ENCODE peak calls at places on chromosomes 3 and 15, in nine cellular contexts. C is progenitor cell of endocrine pancreas; N is hypothalamus; G is stomach; U is AG08395; F is GM20000; D is SK-MEL-5; H is HEK293T; P is stimulated activated naive B cell treated with anti-CD40 and anti-IgM and Interleukin-4, amounts not matched to agents 10 μg/mL and 1 μg/mL and 100 μg/mL, for 72 hours. J is an unnamed sample.

GRCh38 chr3:134918448-134918847 is 123.4 kb downstream of the EPHB1 start:
- DNase-seq in C (no peak), N (no peak), G (no peak), U (no peak), F (peak; percentile 69), D (no peak), H (no peak), P (no peak), J (no peak)

GRCh38 chr15:67715166-67715565 is 110.1 kb upstream of the SKOR1 start:
- DNase-seq in C (no peak), N (peak; percentile 11), G (no peak), U (no peak), F (no peak), D (no peak), H (peak; percentile 28), P (no peak), J (no peak)

GRCh38 chr15:32029862-32030781 is at the start of gene CHRNA7:
- DNase-seq in C (peak; percentile 75), N (peak; percentile 64), G (peak; percentile 76), U (peak; percentile 48), F (peak; percentile 62), D (peak; percentile 68), H (peak; percentile 73), P (peak; percentile 4), J (peak; percentile 51)

GRCh38 chr3:123492188-123492587 is 43.3 kb upstream of the ADCY5 start:
- DNase-seq in C (no peak), N (no peak), G (no peak), U (no peak), F (no peak), D (no peak), H (no peak), P (no peak), J (no peak)

GRCh38 chr15:68360716-68361115 is 71.2 kb downstream of the ITGA11 start:
- DNase-seq in C (no peak), N (no peak), G (no peak), U (no peak), F (no peak), D (no peak), H (no peak), P (no peak), J (no peak)

GRCh38 chr3:143001034-143001368 is 369 bp upstream of the U2SURP start:
- DNase-seq in C (no peak), N (no peak), G (no peak), U (no peak), F (peak; percentile 79), D (no peak), H (no peak), P (peak; percentile 70), J (no peak)

GRCh38 chr3:23696842-23697241 is 108.9 kb upstream of the UBE2E1 start:
- DNase-seq in C (no peak), N (no peak), G (no peak), U (no peak), F (no peak), D (no peak), H (no peak), P (no peak), J (no peak)

GRCh38 chr3:102400142-102400541 is 34.7 kb upstream of the ZPLD1 start:
- DNase-seq in C (no peak), N (no peak), G (no peak), U (no peak), F (no peak), D (no peak), H (no peak), P (no peak), J (peak; percentile 23)

GRCh38 chr3:134058728-134059601 is 29.2 kb upstream of the SLCO2A1 start:
- DNase-seq in C (no peak), N (no peak), G (peak; percentile 2), U (no peak), F (no peak), D (no peak), H (no peak), P (no peak), J (no peak)

GRCh38 chr3:169082076-169082475 is 581.4 kb downstream of the MECOM start:
- DNase-seq in C (no peak), N (no peak), G (no peak), U (no peak), F (no peak), D (no peak), H (no peak), P (no peak), J (peak; percentile 12)

GRCh38 chr3:97839944-97840343 is 18.1 kb downstream of the CRYBG3 start:
- DNase-seq in C (no peak), N (no peak), G (no peak), U (no peak), F (no peak), D (no peak), H (no peak), P (no peak), J (no peak)

GRCh38 chr3:25468866-25469319 is 40.8 kb downstream of the RARB start:
- DNase-seq in C (no peak), N (no peak), G (no peak), U (peak; percentile 60), F (no peak), D (peak; percentile 55), H (no peak), P (no peak), J (peak; percentile 61)

GRCh38 chr15:95793226-95793625 is 537.3 kb upstream of the NR2F2 start:
- DNase-seq in C (no peak), N (no peak), G (no peak), U (peak; percentile 1), F (no peak), D (no peak), H (no peak), P (no peak), J (peak; percentile 56)

GRCh38 chr3:183295211-183295610 is 42.2 kb downstream of the B3GNT5 start:
- DNase-seq in C (no peak), N (no peak), G (no peak), U (peak; percentile 48), F (no peak), D (no peak), H (no peak), P (no peak), J (peak; percentile 88)

GRCh38 chr15:63233667-63234419 is 43.6 kb upstream of the APH1B start:
- DNase-seq in C (no peak), N (no peak), G (no peak), U (peak; percentile 48), F (no peak), D (peak; percentile 45), H (no peak), P (no peak), J (peak; percentile 85)